ENCODE peak calls at places on chromosomes 7 and 10, in four cellular contexts. F is heart left ventricle, V is NT2/D1, X is hepatocyte. L is an unnamed sample. For H3K27me3 and H3K36me3, the result is how much of the 10 kb centered on the place peaks cover.

GRCh38 chr7:106041140-106041717 is 70.9 kb downstream of the SYPL1 start:
- DNase-seq in X (peak), F (no peak), V (peak), L (peak)

GRCh38 chr7:96303105-96303685 is 18.7 kb downstream of the SLC25A13 start:
- DNase-seq in X (peak), V (no peak), F (no peak), L (no peak)

GRCh38 chr7:40268836-40269235 is 134.0 kb downstream of the SUGCT start:
- DNase-seq in X (no peak), F (no peak), V (no peak), L (no peak)

GRCh38 chr7:134995239-134996096 is 9.2 kb downstream of the AGBL3 start:
- DNase-seq in F (no peak), V (no peak), X (peak), L (no peak)

GRCh38 chr10:129161184-129161583 is 305.9 kb upstream of the MGMT start:
- DNase-seq in X (peak), F (no peak), V (peak), L (peak)

GRCh38 chr7:2640858-2641257 is 9.1 kb downstream of the TTYH3 start:
- DNase-seq in X (no peak), V (no peak), F (no peak), L (peak)

GRCh38 chr10:7525314-7526016 is 114.6 kb upstream of the SFMBT2 start:
- DNase-seq in F (peak), X (peak), V (peak), L (peak)

GRCh38 chr7:108824840-108825540 is 255.3 kb downstream of the DNAJB9 start:
- DNase-seq in X (no peak), F (peak), V (peak), L (peak)

GRCh38 chr7:14507617-14508016 is 394.9 kb downstream of the DGKB start:
- DNase-seq in F (peak), V (no peak), X (no peak), L (peak)

GRCh38 chr10:80730522-80730921 is 192.8 kb downstream of the SH2D4B start:
- DNase-seq in F (no peak), X (no peak), V (no peak), L (no peak)

GRCh38 chr10:98223874-98224273 is 44.1 kb downstream of the LOXL4 start:
- DNase-seq in V (no peak), X (no peak), F (no peak), L (no peak)

GRCh38 chr7:50665403-50666123 is 100.4 kb upstream of the DDC start:
- DNase-seq in V (no peak), X (no peak), F (no peak), L (peak)

GRCh38 chr7:44477063-44477830 is 13.2 kb downstream of the NUDCD3 start:
- DNase-seq in V (peak), X (peak), F (peak), L (peak)

GRCh38 chr10:50470798-50471582 is 152.8 kb downstream of the SGMS1 start:
- DNase-seq in V (no peak), X (peak), F (no peak), L (no peak)

GRCh38 chr10:116044722-116045374 is 228.2 kb downstream of the GFRA1 start:
- DNase-seq in X (no peak), V (no peak), F (peak), L (peak)

GRCh38 chr7:135102372-135102771 is 45.5 kb upstream of the TMEM140 start:
- DNase-seq in V (no peak), X (no peak), F (no peak), L (no peak)

GRCh38 chr7:10343108-10343507 is 630.6 kb upstream of the PHF14 start:
- DNase-seq in V (no peak), F (no peak), X (no peak), L (no peak)

GRCh38 chr10:86668297-86669165 is at the start of gene LDB3:
- DNase-seq in V (no peak), X (peak), F (peak), L (peak)

GRCh38 chr7:30683839-30684238 is 1.6 kb upstream of the CRHR2 start:
- DNase-seq in V (no peak), F (no peak), X (no peak), L (no peak)

GRCh38 chr10:98433881-98434732 is 12.6 kb downstream of the HPS1 start:
- DNase-seq in X (no peak), F (no peak), V (no peak), L (no peak)

GRCh38 chr7:55512635-55513034 is 59.7 kb downstream of the VOPP1 start:
- DNase-seq in V (no peak), X (no peak), F (no peak), L (no peak)

GRCh38 chr10:42578019-42578418 is 60.4 kb downstream of the ZNF33B start:
- DNase-seq in V (no peak), X (no peak), F (no peak), L (no peak)

GRCh38 chr7:151351967-151352366 is 10.4 kb downstream of the NUB1 start:
- DNase-seq in F (no peak), X (no peak), V (no peak), L (no peak)
- H3K4me3 ChIP-seq in F (no peak), X (no peak), V (no peak), L (no peak)

GRCh38 chr10:63352976-63353375 is 112.8 kb downstream of the JMJD1C start:
- DNase-seq in X (no peak), F (no peak), V (no peak), L (no peak)
- H3K27me3 ChIP-seq in X (under half), F (under half), V (under half), L (under half)

GRCh38 chr10:119578355-119578754 is 18.4 kb downstream of the TIAL1 start:
- DNase-seq in X (no peak), V (no peak), F (no peak), L (no peak)

GRCh38 chr10:119575998-119576397 is 20.8 kb downstream of the TIAL1 start:
- DNase-seq in X (no peak), V (no peak), F (no peak), L (no peak)

DNA sequence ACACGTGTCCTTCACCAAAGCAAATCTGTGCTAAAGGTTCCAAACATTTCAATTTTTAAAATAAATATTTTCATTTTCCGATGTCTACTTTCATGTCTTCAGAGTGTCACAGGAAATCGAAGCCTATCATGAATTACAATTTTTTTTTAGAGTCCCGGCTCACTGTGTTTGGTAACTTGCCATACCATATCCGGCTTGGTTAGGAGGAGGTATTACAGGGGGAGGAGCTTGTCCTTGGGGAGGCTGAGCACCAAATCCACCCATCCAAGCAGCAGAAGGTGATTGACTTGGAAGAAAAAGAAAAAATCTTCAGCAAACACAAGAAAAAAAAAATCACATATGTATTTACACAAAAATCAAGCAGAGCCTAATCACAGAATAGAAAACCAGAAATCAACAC is 21.3 kb downstream of the TIAL1 start:
- DNase-seq in F (no peak), V (no peak), X (no peak), L (no peak)
- H3K36me3 ChIP-seq in F (under half), V (half or more), X (under half), L (half or more)

DNA sequence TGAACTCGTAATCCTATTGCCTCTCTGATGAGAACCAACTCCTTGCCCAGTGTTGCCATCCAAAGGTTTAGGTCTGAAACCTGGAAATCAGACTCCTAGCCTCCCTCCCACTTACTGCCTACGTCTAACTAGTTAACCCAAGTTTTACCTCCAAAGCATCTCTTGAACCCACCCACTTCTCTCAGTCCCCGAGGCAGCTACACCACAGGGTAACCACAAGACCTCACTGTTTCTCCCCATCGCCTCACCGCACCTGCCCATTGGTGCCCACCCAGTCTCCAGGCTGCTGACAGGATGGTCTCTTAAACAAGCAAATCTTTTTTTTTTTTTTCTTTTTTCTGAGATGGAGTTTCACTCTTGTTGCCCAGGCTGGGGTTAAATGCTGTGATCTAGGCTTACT is 47.0 kb downstream of the DENND2A start:
- DNase-seq in F (no peak), V (no peak), X (no peak), L (no peak)
- H3K4me3 ChIP-seq in F (no peak), V (no peak), X (no peak), L (no peak)

GRCh38 chr10:132374176-132374575 is 22.8 kb upstream of the PWWP2B start:
- DNase-seq in X (no peak), F (no peak), V (no peak), L (no peak)
- H3K27me3 ChIP-seq in X (under half), F (under half), V (under half), L (under half)

L was measured in MG63.